ENCODE peak calls at places on chromosomes 11 and 22, in six cellular contexts. R is HepG2, J is A549, G is WTC11, H is endothelial cell of umbilical vein, C is H1. K is an unnamed sample.

GRCh38 chr11:117701781-117702180 is 95.2 kb downstream of the DSCAML1 start:
- DNase-seq in R (no peak), J (no peak), G (no peak), H (no peak), C (no peak), K (no peak)

GRCh38 chr11:131370901-131371790 is 731 bp downstream of the NTM start:
- DNase-seq in R (no peak), J (no peak), G (no peak), H (no peak), C (no peak), K (no peak)

GRCh38 chr11:57776101-57776511 is 14.5 kb downstream of the CTNND1 start:
- DNase-seq in R (no peak), J (no peak), G (peak; percentile 26), H (peak; percentile 89), C (no peak), K (no peak)

GRCh38 chr22:20008221-20008995 is 8.2 kb downstream of the ARVCF start:
- DNase-seq in R (no peak), J (no peak), G (no peak), H (no peak), C (no peak), K (peak; percentile 54)

GRCh38 chr22:47192106-47192650 is 429.7 kb downstream of the TBC1D22A start:
- DNase-seq in R (no peak), J (no peak), G (no peak), H (no peak), C (no peak), K (no peak)

GRCh38 chr11:60193687-60194433 is 11.0 kb upstream of the MS4A6A start:
- DNase-seq in R (peak; percentile 58), J (peak; percentile 60), G (peak; percentile 77), H (peak; percentile 98), C (peak; percentile 29), K (peak; percentile 53)

GRCh38 chr22:32799516-32799915 is 2.0 kb upstream of the TIMP3 start:
- DNase-seq in R (no peak), J (no peak), G (no peak), H (no peak), C (no peak), K (no peak)

GRCh38 chr22:26399288-26399687 is 29.8 kb upstream of the ASPHD2 start:
- DNase-seq in R (no peak), J (no peak), G (no peak), H (peak; percentile 6), C (no peak), K (peak; percentile 39)

GRCh38 chr11:102109896-102110760 is at the start of gene YAP1:
- DNase-seq in R (peak; percentile 83), J (peak; percentile 93), G (peak; percentile 89), H (peak; percentile 89), C (peak; percentile 57), K (peak; percentile 43)

GRCh38 chr22:29080061-29080975 is 7.5 kb downstream of the KREMEN1 start:
- DNase-seq in R (no peak), J (no peak), G (no peak), H (no peak), C (no peak), K (no peak)

GRCh38 chr11:332651-333480 is 12.2 kb upstream of the IFITM3 start:
- DNase-seq in R (no peak), J (no peak), G (no peak), H (no peak), C (no peak), K (no peak)

GRCh38 chr22:19885841-19886592 is 31.3 kb upstream of the GNB1L start:
- DNase-seq in R (no peak), J (no peak), G (peak; percentile 7), H (no peak), C (no peak), K (no peak)

GRCh38 chr11:119476666-119477331 is 53.8 kb upstream of the THY1 start:
- DNase-seq in R (no peak), J (no peak), G (no peak), H (no peak), C (no peak), K (no peak)

GRCh38 chr11:68749061-68749491 is 2.2 kb downstream of the TESMIN start:
- DNase-seq in R (no peak), J (no peak), G (no peak), H (peak; percentile 82), C (no peak), K (no peak)

GRCh38 chr11:68749501-68750196 is 1.7 kb downstream of the TESMIN start:
- DNase-seq in R (no peak), J (no peak), G (peak; percentile 36), H (no peak), C (no peak), K (no peak)

GRCh38 chr11:68750988-68751325 is 363 bp downstream of the TESMIN start:
- DNase-seq in R (no peak), J (no peak), G (no peak), H (no peak), C (no peak), K (no peak)

GRCh38 chr11:68751331-68751856 is at the start of gene TESMIN:
- DNase-seq in R (peak; percentile 53), J (peak; percentile 89), G (peak; percentile 97), H (peak; percentile 58), C (peak; percentile 85), K (peak; percentile 91)

GRCh38 chr11:68750197-68750987 is 928 bp downstream of the TESMIN start:
- DNase-seq in R (no peak), J (no peak), G (peak; percentile 94), H (no peak), C (peak; percentile 68), K (peak; percentile 45)
- TF ChIP-seq JUN in R (no peak), J (no peak), G (peak; percentile 28), H (no peak), C (no peak), K (no peak)

GRCh38 chr22:43838161-43838560 is 24.2 kb downstream of the SULT4A1 start:
- DNase-seq in R (no peak), J (no peak), G (no peak), H (no peak), C (no peak), K (no peak)
- TF ChIP-seq JUN in R (no peak), J (no peak), G (no peak), H (no peak), C (no peak), K (no peak)

GRCh38 chr22:43999378-43999777 is 24.7 kb upstream of the PARVB start:
- DNase-seq in R (no peak), J (no peak), G (no peak), H (no peak), C (no peak), K (no peak)

GRCh38 chr22:44002324-44002723 is 21.8 kb upstream of the PARVB start:
- DNase-seq in R (no peak), J (no peak), G (no peak), H (peak; percentile 4), C (no peak), K (no peak)

GRCh38 chr22:44003016-44003775 is 20.9 kb upstream of the PARVB start:
- DNase-seq in R (no peak), J (no peak), G (no peak), H (peak; percentile 31), C (no peak), K (no peak)

GRCh38 chr22:43998865-43999264 is 25.2 kb upstream of the PARVB start:
- DNase-seq in R (no peak), J (no peak), G (no peak), H (no peak), C (no peak), K (no peak)

DNA sequence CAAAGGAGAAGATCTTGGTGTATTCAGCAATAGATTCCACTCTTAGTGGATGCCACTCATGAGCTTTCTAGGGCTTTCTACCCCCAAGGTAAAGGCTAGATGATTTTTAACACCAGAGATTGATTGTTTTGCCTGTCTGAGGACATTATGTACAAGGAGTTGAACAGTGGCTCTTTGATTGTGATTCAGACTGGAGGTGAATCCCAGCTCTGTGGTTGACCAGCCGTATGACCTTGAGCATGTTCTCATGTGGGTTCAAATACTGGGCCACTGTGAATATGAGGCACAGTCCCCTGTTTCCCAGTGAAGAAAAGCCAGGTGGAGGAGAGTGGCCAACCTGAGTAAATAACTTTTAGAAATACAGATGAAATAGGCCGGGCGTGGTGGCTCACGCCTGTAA is 24.0 kb upstream of the PARVB start:
- DNase-seq in R (peak; percentile 27), J (no peak), G (no peak), H (no peak), C (no peak), K (no peak)
- TF ChIP-seq JUN in R (no peak), J (no peak), G (no peak), H (no peak), C (no peak), K (no peak)

DNA sequence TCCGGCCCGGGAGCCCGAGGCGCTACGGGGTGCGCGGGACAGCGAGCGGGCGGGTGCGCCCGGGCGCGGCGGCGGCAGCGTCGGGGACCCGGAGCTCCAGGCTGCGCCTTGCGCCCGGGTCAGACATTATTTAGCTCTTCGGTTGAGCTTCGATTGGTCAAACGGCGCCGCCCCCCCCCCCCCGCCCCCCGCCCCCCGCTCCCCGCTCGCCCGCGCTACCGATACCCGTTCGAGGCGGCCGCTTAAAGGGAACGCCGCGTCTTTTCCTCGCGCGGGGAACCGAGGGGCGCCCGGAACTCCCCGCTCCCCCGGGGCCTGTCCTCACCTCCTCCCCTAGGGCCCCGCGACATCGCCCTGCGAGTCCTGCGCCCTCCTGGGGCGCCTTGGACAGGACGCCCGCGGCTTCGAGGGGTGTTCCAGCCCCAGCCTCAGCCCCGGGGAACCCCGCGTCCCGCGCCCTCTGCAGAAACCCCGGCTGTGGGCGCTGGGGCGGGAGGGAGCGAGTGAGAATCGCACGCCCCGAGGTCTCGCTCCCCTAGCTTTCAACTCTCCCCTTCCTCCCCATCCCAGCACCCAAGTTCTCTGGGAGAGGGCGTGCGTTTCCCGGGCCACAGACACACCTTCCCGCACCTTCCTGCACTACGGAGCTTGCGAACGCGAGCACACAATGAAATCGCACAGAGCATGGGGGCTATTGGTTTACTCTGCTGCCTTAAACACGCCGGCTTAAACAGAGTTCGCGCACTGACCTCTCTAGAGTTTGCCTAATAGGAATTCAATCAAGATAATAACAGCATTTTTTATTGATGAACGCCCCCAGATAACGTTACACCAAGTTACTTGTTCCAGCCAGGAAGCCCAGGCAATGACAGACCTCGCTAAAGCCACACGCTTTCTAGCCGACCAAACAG is at the start of gene BDNF:
- DNase-seq in R (no peak), J (peak; percentile 67), G (peak; percentile 45), H (peak; percentile 55), C (no peak), K (no peak)
- TF ChIP-seq JUN in R (no peak), J (no peak), G (no peak), H (no peak), C (no peak), K (no peak)